ENCODE peak calls at places on chromosomes 6 and 20, in seven cellular contexts. X, U, P, N, E, T and G are unnamed samples.

GRCh38 chr6:5942591-5942990 is 64.1 kb downstream of the NRN1 start:
- DNase-seq in P (no peak), T (no peak), U (no peak), N (no peak), E (no peak), X (no peak), G (no peak)

GRCh38 chr6:90284745-90285481 is 11.7 kb downstream of the BACH2 start:
- DNase-seq in N (no peak), U (no peak), P (no peak), X (peak), T (no peak), E (no peak), G (no peak)

GRCh38 chr20:34675993-34676641 is 775 bp downstream of the PIGU start:
- DNase-seq in X (no peak), P (no peak), N (no peak), U (no peak), E (no peak), T (no peak), G (no peak)

GRCh38 chr6:37872385-37872768 is 52.9 kb downstream of the ZFAND3 start:
- DNase-seq in P (no peak), N (no peak), T (no peak), U (no peak), X (no peak), E (no peak), G (no peak)

GRCh38 chr6:56866917-56867522 is 87.9 kb upstream of the BEND6 start:
- DNase-seq in N (no peak), T (no peak), P (no peak), U (no peak), E (no peak), X (peak), G (no peak)

GRCh38 chr6:56616967-56617366 is 25.7 kb downstream of the DST start:
- DNase-seq in U (no peak), X (no peak), N (no peak), T (no peak), P (no peak), E (no peak), G (no peak)

GRCh38 chr20:11274137-11274536 is 600.3 kb upstream of the JAG1 start:
- DNase-seq in P (no peak), X (peak), E (peak), T (no peak), N (peak), U (no peak), G (no peak)

GRCh38 chr20:9602834-9603173 is 88.4 kb downstream of the LAMP5 start:
- DNase-seq in E (no peak), U (no peak), P (no peak), N (no peak), T (no peak), X (no peak), G (no peak)

GRCh38 chr6:79833264-79833663 is 114.1 kb downstream of the ELOVL4 start:
- DNase-seq in U (no peak), E (no peak), N (no peak), T (no peak), P (no peak), X (no peak), G (no peak)

GRCh38 chr6:135251964-135252429 is 70.9 kb downstream of the MYB start:
- DNase-seq in E (no peak), X (peak), T (no peak), N (no peak), U (no peak), P (no peak), G (no peak)

GRCh38 chr6:766625-767024 is 73.7 kb upstream of the EXOC2 start:
- DNase-seq in P (no peak), X (no peak), E (no peak), N (no peak), U (no peak), T (no peak), G (no peak)

GRCh38 chr6:26103770-26104456 is 16.7 kb downstream of the HFE start:
- DNase-seq in T (peak), U (peak), X (peak), P (peak), N (peak), E (peak), G (peak)

GRCh38 chr6:26017567-26017966 is 55.0 kb downstream of the TRIM38 start:
- DNase-seq in N (peak), T (peak), X (peak), E (peak), P (peak), U (peak), G (no peak)

GRCh38 chr20:25050082-25050481 is 7.9 kb downstream of the ACSS1 start:
- DNase-seq in N (no peak), E (no peak), P (no peak), X (no peak), T (no peak), U (no peak), G (no peak)

GRCh38 chr20:60627751-60628565 is 624.1 kb upstream of the CDH4 start:
- DNase-seq in U (peak), E (no peak), X (no peak), P (no peak), T (no peak), N (no peak), G (no peak)

DNA sequence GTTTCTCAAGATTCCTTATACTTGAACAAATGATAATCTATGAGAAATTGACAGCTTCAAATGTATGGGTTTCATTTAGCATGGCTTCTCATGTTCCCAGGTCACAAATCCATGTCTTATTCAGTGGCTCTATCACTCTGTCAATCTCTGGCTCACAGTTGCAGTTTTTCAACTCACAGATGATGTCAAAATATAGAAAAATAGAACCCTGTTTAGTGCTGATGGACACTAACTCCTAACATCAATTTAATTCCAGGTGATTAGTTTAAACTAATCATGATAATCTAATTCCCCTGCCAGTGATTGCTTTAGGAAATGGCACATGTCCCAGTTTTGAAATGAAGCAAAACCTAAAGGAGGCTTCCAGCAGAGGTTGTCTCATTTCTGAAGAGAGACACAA is 13.0 kb downstream of the KHDC1 start:
- DNase-seq in U (no peak), N (no peak), X (no peak), P (no peak), E (no peak), T (no peak), G (no peak)
- H3K27ac ChIP-seq in U (no peak), N (no peak), X (no peak), P (no peak), E (no peak), T (no peak), G (no peak)

GRCh38 chr6:40181367-40181766 is 247.1 kb upstream of the MOCS1 start:
- DNase-seq in E (no peak), P (no peak), X (no peak), N (no peak), U (no peak), T (no peak), G (no peak)
- TF ChIP-seq POLR2A in E (no peak), P (no peak), X (no peak), N (no peak), U (no peak), T (no peak), G (no peak)

GRCh38 chr6:105091140-105091829 is 88.5 kb downstream of the POPDC3 start:
- DNase-seq in T (no peak), X (no peak), P (no peak), N (no peak), E (no peak), U (no peak), G (no peak)

GRCh38 chr6:105095139-105095538 is 84.7 kb downstream of the POPDC3 start:
- DNase-seq in T (no peak), E (no peak), P (no peak), X (no peak), N (no peak), U (no peak), G (no peak)

GRCh38 chr6:105099371-105099770 is 80.4 kb downstream of the POPDC3 start:
- DNase-seq in T (no peak), P (no peak), E (no peak), N (no peak), X (no peak), U (no peak), G (no peak)

GRCh38 chr6:105097288-105097687 is 82.5 kb downstream of the POPDC3 start:
- DNase-seq in N (no peak), E (peak), U (no peak), T (no peak), P (no peak), X (no peak), G (no peak)

GRCh38 chr6:105094133-105094640 is 85.6 kb downstream of the POPDC3 start:
- DNase-seq in X (no peak), E (no peak), T (no peak), N (no peak), P (no peak), U (no peak), G (no peak)
- TF ChIP-seq CTCF in X (no peak), E (no peak), T (no peak), N (no peak), P (no peak), U (no peak), G (no peak)

GRCh38 chr6:168700880-168701279 is 259.9 kb downstream of the SMOC2 start:
- DNase-seq in U (no peak), T (no peak), E (no peak), P (no peak), X (no peak), N (no peak), G (no peak)

GRCh38 chr6:168703970-168704369 is 263.0 kb downstream of the SMOC2 start:
- DNase-seq in N (no peak), U (no peak), P (peak), T (peak), E (peak), X (no peak), G (no peak)

GRCh38 chr6:168699631-168700315 is 258.8 kb downstream of the SMOC2 start:
- DNase-seq in T (peak), N (peak), U (no peak), X (no peak), P (peak), E (peak), G (no peak)

GRCh38 chr6:168695701-168696100 is 254.7 kb downstream of the SMOC2 start:
- DNase-seq in E (no peak), P (no peak), U (no peak), T (no peak), X (no peak), N (no peak), G (no peak)

GRCh38 chr6:168698923-168699322 is 257.9 kb downstream of the SMOC2 start:
- DNase-seq in P (no peak), U (no peak), N (no peak), X (no peak), E (no peak), T (no peak), G (no peak)
- H3K27ac ChIP-seq in P (no peak), U (no peak), N (no peak), X (no peak), E (no peak), T (no peak), G (no peak)

GRCh38 chr6:144284753-144285547 is at the start of gene UTRN:
- DNase-seq in E (peak), N (peak), T (peak), X (peak), P (peak), U (peak), G (peak)
- TF ChIP-seq POLR2A in E (peak), N (peak), T (no peak), X (no peak), P (peak), U (no peak), G (peak)

GRCh38 chr6:159604443-159604956 is 88.5 kb downstream of the SOD2 start:
- DNase-seq in T (no peak), U (no peak), X (no peak), E (no peak), P (no peak), N (no peak), G (no peak)

GRCh38 chr6:159609813-159610212 is 83.2 kb downstream of the SOD2 start:
- DNase-seq in U (no peak), X (no peak), E (no peak), T (no peak), P (no peak), N (peak), G (no peak)

GRCh38 chr6:159610881-159611280 is 82.2 kb downstream of the SOD2 start:
- DNase-seq in N (no peak), E (no peak), P (no peak), X (no peak), T (no peak), U (no peak), G (no peak)

GRCh38 chr6:159606786-159607185 is 86.3 kb downstream of the SOD2 start:
- DNase-seq in U (no peak), X (peak), T (no peak), E (no peak), P (no peak), N (no peak), G (no peak)

GRCh38 chr6:159608961-159609673 is 83.9 kb downstream of the SOD2 start:
- DNase-seq in P (no peak), U (no peak), E (peak), N (no peak), T (no peak), X (peak), G (no peak)
- TF ChIP-seq CTCF in P (no peak), U (no peak), E (peak), N (peak), T (no peak), X (peak), G (peak)

GRCh38 chr6:53035549-53036213 is 29.5 kb upstream of the FBXO9 start:
- DNase-seq in X (peak), P (no peak), U (no peak), N (no peak), E (no peak), T (no peak), G (no peak)
- H3K27ac ChIP-seq in X (peak), P (no peak), U (no peak), N (peak), E (no peak), T (no peak), G (no peak)

DNA sequence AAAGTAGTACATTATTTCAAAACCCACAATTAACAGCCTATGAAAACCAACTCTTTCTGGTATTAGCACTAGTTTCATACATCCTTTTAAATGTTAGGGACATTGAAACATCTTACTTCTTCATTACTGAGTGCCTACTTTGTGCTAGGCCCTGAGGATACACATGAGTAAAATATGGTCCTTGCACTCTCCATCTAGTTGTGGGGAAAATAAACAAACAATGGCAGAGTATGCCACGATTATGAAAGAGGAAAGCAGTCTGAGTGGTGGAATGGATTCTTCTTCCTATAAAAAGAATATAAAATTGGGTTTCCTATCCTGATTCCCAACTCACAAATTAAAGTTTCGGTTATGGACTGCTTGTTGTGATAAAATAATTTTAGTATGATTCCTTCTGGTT is 84.9 kb downstream of the ATXN1 start:
- DNase-seq in X (no peak), N (no peak), T (no peak), E (no peak), P (no peak), U (no peak), G (no peak)
- TF ChIP-seq POLR2A in X (no peak), N (no peak), T (no peak), E (no peak), P (no peak), U (no peak), G (no peak)